ENCODE peak calls at places on chromosomes 4 and X, in nine cellular contexts. One of them, this sample, is unnamed.
A peak's percentile ranks its signal among the peaks of the same experiment; 100 is the strongest.

GRCh38 chr4:79297029-79297428 is 28.8 kb downstream of the NAA11 start:
- DNase-seq in effector memory CD8-positive, alpha-beta T cell: no peak
- DNase-seq in fibroblast of the aortic adventitia: no peak
- DNase-seq in left kidney: no peak
- DNase-seq in coronary artery: no peak
- DNase-seq in HEK293T: no peak
- DNase-seq in stimulated activated CD4-positive, alpha-beta T cell treated with anti-CD3 and anti-CD28 coated beads, Interleukin-15, amount 100 ng/mL, for 24 hours: no peak
- DNase-seq in activated T-helper 1 cell treated with anti-CD3 and anti-CD28 coated beads, Interleukin-12 subunit alpha, Interleukin-12 subunit beta, Interleukin-2, Interleukin-4 antibody, amounts not matched to agents 30 ng/mL and 10 ng/mL and 1 ng/mL, durations not matched to agents 14 hours and 24 hours and 36 hours: no peak
- DNase-seq in nucleus accumbens: no peak
- DNase-seq in this sample: no peak

GRCh38 chr4:89305028-89305427 is 2.6 kb downstream of the GPRIN3 start:
- DNase-seq in left kidney: no peak
- DNase-seq in coronary artery: no peak
- DNase-seq in effector memory CD8-positive, alpha-beta T cell: no peak
- DNase-seq in activated T-helper 1 cell treated with anti-CD3 and anti-CD28 coated beads, Interleukin-12 subunit alpha, Interleukin-12 subunit beta, Interleukin-2, Interleukin-4 antibody, amounts not matched to agents 30 ng/mL and 10 ng/mL and 1 ng/mL, durations not matched to agents 14 hours and 24 hours and 36 hours: no peak
- DNase-seq in HEK293T: no peak
- DNase-seq in nucleus accumbens: no peak
- DNase-seq in fibroblast of the aortic adventitia: no peak
- DNase-seq in stimulated activated CD4-positive, alpha-beta T cell treated with anti-CD3 and anti-CD28 coated beads, Interleukin-15, amount 100 ng/mL, for 24 hours: no peak
- DNase-seq in this sample: no peak

GRCh38 chr4:40621592-40622512 is 7.8 kb downstream of the RBM47 start:
- DNase-seq in activated T-helper 1 cell treated with anti-CD3 and anti-CD28 coated beads, Interleukin-12 subunit alpha, Interleukin-12 subunit beta, Interleukin-2, Interleukin-4 antibody, amounts not matched to agents 30 ng/mL and 10 ng/mL and 1 ng/mL, durations not matched to agents 14 hours and 24 hours and 36 hours: no peak
- DNase-seq in effector memory CD8-positive, alpha-beta T cell: no peak
- DNase-seq in nucleus accumbens: no peak
- DNase-seq in fibroblast of the aortic adventitia: peak; percentile 99
- DNase-seq in stimulated activated CD4-positive, alpha-beta T cell treated with anti-CD3 and anti-CD28 coated beads, Interleukin-15, amount 100 ng/mL, for 24 hours: peak; percentile 37
- DNase-seq in HEK293T: no peak
- DNase-seq in left kidney: no peak
- DNase-seq in coronary artery: no peak
- DNase-seq in this sample: no peak

GRCh38 chr4:91448668-91449330 is 855.0 kb upstream of the GRID2 start:
- DNase-seq in fibroblast of the aortic adventitia: no peak
- DNase-seq in effector memory CD8-positive, alpha-beta T cell: no peak
- DNase-seq in left kidney: no peak
- DNase-seq in stimulated activated CD4-positive, alpha-beta T cell treated with anti-CD3 and anti-CD28 coated beads, Interleukin-15, amount 100 ng/mL, for 24 hours: no peak
- DNase-seq in activated T-helper 1 cell treated with anti-CD3 and anti-CD28 coated beads, Interleukin-12 subunit alpha, Interleukin-12 subunit beta, Interleukin-2, Interleukin-4 antibody, amounts not matched to agents 30 ng/mL and 10 ng/mL and 1 ng/mL, durations not matched to agents 14 hours and 24 hours and 36 hours: no peak
- DNase-seq in nucleus accumbens: no peak
- DNase-seq in HEK293T: no peak
- DNase-seq in coronary artery: no peak
- DNase-seq in this sample: no peak

GRCh38 chr4:168766537-168767316 is 243.3 kb downstream of the CBR4 start:
- DNase-seq in fibroblast of the aortic adventitia: peak; percentile 84
- DNase-seq in nucleus accumbens: no peak
- DNase-seq in effector memory CD8-positive, alpha-beta T cell: no peak
- DNase-seq in coronary artery: no peak
- DNase-seq in left kidney: peak; percentile 9
- DNase-seq in activated T-helper 1 cell treated with anti-CD3 and anti-CD28 coated beads, Interleukin-12 subunit alpha, Interleukin-12 subunit beta, Interleukin-2, Interleukin-4 antibody, amounts not matched to agents 30 ng/mL and 10 ng/mL and 1 ng/mL, durations not matched to agents 14 hours and 24 hours and 36 hours: no peak
- DNase-seq in HEK293T: no peak
- DNase-seq in stimulated activated CD4-positive, alpha-beta T cell treated with anti-CD3 and anti-CD28 coated beads, Interleukin-15, amount 100 ng/mL, for 24 hours: no peak
- DNase-seq in this sample: no peak

GRCh38 chr4:128517739-128518510 is 230.3 kb upstream of the PGRMC2 start:
- DNase-seq in stimulated activated CD4-positive, alpha-beta T cell treated with anti-CD3 and anti-CD28 coated beads, Interleukin-15, amount 100 ng/mL, for 24 hours: peak; percentile 5
- DNase-seq in left kidney: peak; percentile 39
- DNase-seq in HEK293T: peak; percentile 20
- DNase-seq in nucleus accumbens: no peak
- DNase-seq in fibroblast of the aortic adventitia: peak; percentile 98
- DNase-seq in activated T-helper 1 cell treated with anti-CD3 and anti-CD28 coated beads, Interleukin-12 subunit alpha, Interleukin-12 subunit beta, Interleukin-2, Interleukin-4 antibody, amounts not matched to agents 30 ng/mL and 10 ng/mL and 1 ng/mL, durations not matched to agents 14 hours and 24 hours and 36 hours: no peak
- DNase-seq in coronary artery: peak; percentile 81
- DNase-seq in effector memory CD8-positive, alpha-beta T cell: no peak
- DNase-seq in this sample: no peak

GRCh38 chr4:142404191-142404611 is 441.9 kb downstream of the INPP4B start:
- DNase-seq in activated T-helper 1 cell treated with anti-CD3 and anti-CD28 coated beads, Interleukin-12 subunit alpha, Interleukin-12 subunit beta, Interleukin-2, Interleukin-4 antibody, amounts not matched to agents 30 ng/mL and 10 ng/mL and 1 ng/mL, durations not matched to agents 14 hours and 24 hours and 36 hours: peak; percentile 13
- DNase-seq in fibroblast of the aortic adventitia: peak; percentile 71
- DNase-seq in left kidney: peak; percentile 25
- DNase-seq in nucleus accumbens: no peak
- DNase-seq in effector memory CD8-positive, alpha-beta T cell: no peak
- DNase-seq in stimulated activated CD4-positive, alpha-beta T cell treated with anti-CD3 and anti-CD28 coated beads, Interleukin-15, amount 100 ng/mL, for 24 hours: peak; percentile 81
- DNase-seq in HEK293T: no peak
- DNase-seq in coronary artery: no peak
- DNase-seq in this sample: no peak

GRCh38 chr4:19039816-19040215 is 1018.3 kb upstream of the LCORL start:
- DNase-seq in activated T-helper 1 cell treated with anti-CD3 and anti-CD28 coated beads, Interleukin-12 subunit alpha, Interleukin-12 subunit beta, Interleukin-2, Interleukin-4 antibody, amounts not matched to agents 30 ng/mL and 10 ng/mL and 1 ng/mL, durations not matched to agents 14 hours and 24 hours and 36 hours: no peak
- DNase-seq in effector memory CD8-positive, alpha-beta T cell: no peak
- DNase-seq in fibroblast of the aortic adventitia: no peak
- DNase-seq in stimulated activated CD4-positive, alpha-beta T cell treated with anti-CD3 and anti-CD28 coated beads, Interleukin-15, amount 100 ng/mL, for 24 hours: no peak
- DNase-seq in nucleus accumbens: no peak
- DNase-seq in left kidney: no peak
- DNase-seq in HEK293T: no peak
- DNase-seq in coronary artery: no peak
- DNase-seq in this sample: no peak

GRCh38 chrX:140180585-140180984 is 215.3 kb upstream of the CXorf66 start:
- DNase-seq in coronary artery: no peak
- DNase-seq in nucleus accumbens: no peak
- DNase-seq in stimulated activated CD4-positive, alpha-beta T cell treated with anti-CD3 and anti-CD28 coated beads, Interleukin-15, amount 100 ng/mL, for 24 hours: no peak
- DNase-seq in fibroblast of the aortic adventitia: peak; percentile 86
- DNase-seq in activated T-helper 1 cell treated with anti-CD3 and anti-CD28 coated beads, Interleukin-12 subunit alpha, Interleukin-12 subunit beta, Interleukin-2, Interleukin-4 antibody, amounts not matched to agents 30 ng/mL and 10 ng/mL and 1 ng/mL, durations not matched to agents 14 hours and 24 hours and 36 hours: no peak
- DNase-seq in HEK293T: no peak
- DNase-seq in effector memory CD8-positive, alpha-beta T cell: no peak
- DNase-seq in left kidney: no peak
- DNase-seq in this sample: no peak

GRCh38 chr4:38314663-38315062 is 349.3 kb upstream of the KLF3 start:
- DNase-seq in effector memory CD8-positive, alpha-beta T cell: no peak
- DNase-seq in HEK293T: no peak
- DNase-seq in nucleus accumbens: no peak
- DNase-seq in coronary artery: no peak
- DNase-seq in left kidney: peak; percentile 15
- DNase-seq in activated T-helper 1 cell treated with anti-CD3 and anti-CD28 coated beads, Interleukin-12 subunit alpha, Interleukin-12 subunit beta, Interleukin-2, Interleukin-4 antibody, amounts not matched to agents 30 ng/mL and 10 ng/mL and 1 ng/mL, durations not matched to agents 14 hours and 24 hours and 36 hours: no peak
- DNase-seq in fibroblast of the aortic adventitia: no peak
- DNase-seq in stimulated activated CD4-positive, alpha-beta T cell treated with anti-CD3 and anti-CD28 coated beads, Interleukin-15, amount 100 ng/mL, for 24 hours: no peak
- DNase-seq in this sample: no peak

GRCh38 chr4:75634951-75635350 is 4.6 kb upstream of the CDKL2 start:
- DNase-seq in HEK293T: no peak
- DNase-seq in effector memory CD8-positive, alpha-beta T cell: no peak
- DNase-seq in activated T-helper 1 cell treated with anti-CD3 and anti-CD28 coated beads, Interleukin-12 subunit alpha, Interleukin-12 subunit beta, Interleukin-2, Interleukin-4 antibody, amounts not matched to agents 30 ng/mL and 10 ng/mL and 1 ng/mL, durations not matched to agents 14 hours and 24 hours and 36 hours: no peak
- DNase-seq in stimulated activated CD4-positive, alpha-beta T cell treated with anti-CD3 and anti-CD28 coated beads, Interleukin-15, amount 100 ng/mL, for 24 hours: no peak
- DNase-seq in left kidney: no peak
- DNase-seq in coronary artery: no peak
- DNase-seq in nucleus accumbens: no peak
- DNase-seq in fibroblast of the aortic adventitia: peak; percentile 39
- DNase-seq in this sample: no peak

GRCh38 chr4:121050251-121050650 is 22.1 kb downstream of the NDNF start:
- DNase-seq in nucleus accumbens: no peak
- DNase-seq in coronary artery: no peak
- DNase-seq in effector memory CD8-positive, alpha-beta T cell: no peak
- DNase-seq in stimulated activated CD4-positive, alpha-beta T cell treated with anti-CD3 and anti-CD28 coated beads, Interleukin-15, amount 100 ng/mL, for 24 hours: no peak
- DNase-seq in fibroblast of the aortic adventitia: peak; percentile 27
- DNase-seq in left kidney: peak; percentile 25
- DNase-seq in activated T-helper 1 cell treated with anti-CD3 and anti-CD28 coated beads, Interleukin-12 subunit alpha, Interleukin-12 subunit beta, Interleukin-2, Interleukin-4 antibody, amounts not matched to agents 30 ng/mL and 10 ng/mL and 1 ng/mL, durations not matched to agents 14 hours and 24 hours and 36 hours: no peak
- DNase-seq in HEK293T: no peak
- DNase-seq in this sample: no peak

GRCh38 chr4:95513022-95513421 is 35.8 kb downstream of the UNC5C start:
- DNase-seq in coronary artery: no peak
- DNase-seq in stimulated activated CD4-positive, alpha-beta T cell treated with anti-CD3 and anti-CD28 coated beads, Interleukin-15, amount 100 ng/mL, for 24 hours: no peak
- DNase-seq in nucleus accumbens: no peak
- DNase-seq in fibroblast of the aortic adventitia: no peak
- DNase-seq in HEK293T: no peak
- DNase-seq in effector memory CD8-positive, alpha-beta T cell: no peak
- DNase-seq in activated T-helper 1 cell treated with anti-CD3 and anti-CD28 coated beads, Interleukin-12 subunit alpha, Interleukin-12 subunit beta, Interleukin-2, Interleukin-4 antibody, amounts not matched to agents 30 ng/mL and 10 ng/mL and 1 ng/mL, durations not matched to agents 14 hours and 24 hours and 36 hours: no peak
- DNase-seq in left kidney: peak; percentile 41
- DNase-seq in this sample: no peak

GRCh38 chr4:146359771-146360170 is 145.4 kb downstream of the REELD1 start:
- DNase-seq in effector memory CD8-positive, alpha-beta T cell: no peak
- DNase-seq in nucleus accumbens: no peak
- DNase-seq in HEK293T: no peak
- DNase-seq in activated T-helper 1 cell treated with anti-CD3 and anti-CD28 coated beads, Interleukin-12 subunit alpha, Interleukin-12 subunit beta, Interleukin-2, Interleukin-4 antibody, amounts not matched to agents 30 ng/mL and 10 ng/mL and 1 ng/mL, durations not matched to agents 14 hours and 24 hours and 36 hours: no peak
- DNase-seq in left kidney: no peak
- DNase-seq in coronary artery: no peak
- DNase-seq in stimulated activated CD4-positive, alpha-beta T cell treated with anti-CD3 and anti-CD28 coated beads, Interleukin-15, amount 100 ng/mL, for 24 hours: no peak
- DNase-seq in fibroblast of the aortic adventitia: no peak
- DNase-seq in this sample: no peak